ENCODE peak calls at places on chromosomes 12 and 14, in eight cellular contexts. Y is caudate nucleus; G is mesenchymal stem cell; O is GM03348; A is mucosa of gallbladder; K is myocyte; F is NCI-H1694; M is naive thymus-derived CD8-positive, alpha-beta T cell. B is an unnamed sample.

GRCh38 chr14:100830681-100831080 is 4.8 kb downstream of the MEG3 start:
- DNase-seq in Y (no peak), G (no peak), A (no peak), O (no peak), F (no peak), K (no peak), M (no peak), B (no peak)

GRCh38 chr14:80981156-80981555 is 25.7 kb downstream of the TSHR start:
- DNase-seq in A (no peak), M (no peak), G (no peak), F (no peak), K (peak), Y (no peak), O (no peak), B (peak)

GRCh38 chr12:121038861-121039654 is at the start of gene OASL:
- DNase-seq in G (no peak), F (no peak), A (peak), M (peak), O (peak), Y (no peak), K (peak), B (no peak)

GRCh38 chr14:52220924-52221802 is 46.3 kb upstream of the PTGDR start:
- DNase-seq in Y (no peak), F (no peak), M (no peak), K (no peak), O (no peak), A (no peak), G (no peak), B (no peak)

GRCh38 chr12:92034858-92035401 is 110.7 kb downstream of the BTG1 start:
- DNase-seq in Y (peak), O (peak), A (peak), F (peak), K (peak), M (peak), G (peak), B (peak)

GRCh38 chr12:53289891-53290290 is 5.5 kb upstream of the PFDN5 start:
- DNase-seq in G (no peak), A (no peak), O (peak), K (peak), Y (no peak), M (no peak), F (no peak), B (no peak)

GRCh38 chr12:101855364-101855884 is 22.0 kb upstream of the DRAM1 start:
- DNase-seq in F (no peak), A (peak), O (no peak), K (no peak), Y (no peak), G (peak), M (no peak), B (no peak)

GRCh38 chr12:93174048-93174447 is 203.7 kb upstream of the NUDT4 start:
- DNase-seq in F (peak), K (peak), Y (no peak), G (peak), A (no peak), M (no peak), O (peak), B (peak)

GRCh38 chr12:7017870-7018349 is 366 bp downstream of the LPCAT3 start:
- DNase-seq in F (no peak), A (no peak), K (peak), M (no peak), G (no peak), Y (no peak), O (peak), B (peak)

GRCh38 chr12:43444940-43445564 is 107.0 kb downstream of the ADAMTS20 start:
- DNase-seq in Y (no peak), G (peak), F (peak), A (peak), K (peak), M (peak), O (peak), B (no peak)

GRCh38 chr12:6832125-6832524 is 3.9 kb downstream of the P3H3 start:
- DNase-seq in M (no peak), Y (no peak), O (no peak), F (no peak), K (no peak), G (no peak), A (no peak), B (no peak)

GRCh38 chr12:96132819-96133218 is 61.4 kb upstream of the ELK3 start:
- DNase-seq in F (peak), M (no peak), K (no peak), G (no peak), Y (no peak), A (no peak), O (no peak), B (no peak)

GRCh38 chr14:104693482-104694431 is 4.3 kb downstream of the INF2 start:
- DNase-seq in M (no peak), F (no peak), A (no peak), Y (no peak), G (no peak), O (no peak), K (peak), B (no peak)

GRCh38 chr12:6335451-6336078 is 6.3 kb downstream of the TNFRSF1A start:
- DNase-seq in F (no peak), G (peak), Y (no peak), O (peak), M (peak), K (peak), A (peak), B (no peak)

GRCh38 chr12:3216726-3217682 is 139.8 kb downstream of the TSPAN9 start:
- DNase-seq in K (peak), O (peak), G (peak), M (no peak), F (no peak), A (no peak), Y (no peak), B (no peak)